ENCODE peak calls at places on chromosomes 13 and 19, in eight cellular contexts. One of them, this sample, is unnamed.

GRCh38 chr19:12065100-12065538 is 588 bp downstream of the ZNF844 start:
- DNase-seq in IMR-90: peak; percentile 38
- DNase-seq in transverse colon: peak; percentile 16
- DNase-seq in breast epithelium: peak; percentile 29
- DNase-seq in stomach: no peak
- DNase-seq in body of pancreas: no peak
- DNase-seq in adrenal gland: no peak
- DNase-seq in tibial nerve: peak; percentile 21
- DNase-seq in this sample: no peak

GRCh38 chr19:5292843-5293606 is 47.6 kb downstream of the PTPRS start:
- DNase-seq in body of pancreas: peak; percentile 66
- DNase-seq in stomach: peak; percentile 70
- DNase-seq in IMR-90: peak; percentile 65
- DNase-seq in tibial nerve: peak; percentile 55
- DNase-seq in breast epithelium: peak; percentile 57
- DNase-seq in adrenal gland: peak; percentile 65
- DNase-seq in transverse colon: peak; percentile 46
- DNase-seq in this sample: peak; percentile 76

GRCh38 chr19:48745208-48745995 is 1.3 kb downstream of the IZUMO1 start:
- DNase-seq in breast epithelium: no peak
- DNase-seq in adrenal gland: peak; percentile 70
- DNase-seq in IMR-90: peak; percentile 57
- DNase-seq in tibial nerve: peak; percentile 66
- DNase-seq in body of pancreas: peak; percentile 69
- DNase-seq in transverse colon: peak; percentile 47
- DNase-seq in stomach: peak; percentile 63
- DNase-seq in this sample: peak; percentile 65

GRCh38 chr19:53881482-53882390 is at the start of gene PRKCG:
- DNase-seq in transverse colon: peak; percentile 71
- DNase-seq in body of pancreas: peak; percentile 51
- DNase-seq in breast epithelium: no peak
- DNase-seq in adrenal gland: no peak
- DNase-seq in IMR-90: no peak
- DNase-seq in stomach: peak; percentile 60
- DNase-seq in tibial nerve: no peak
- DNase-seq in this sample: no peak

GRCh38 chr13:113759525-113760137 is 605 bp downstream of the TMEM255B start:
- DNase-seq in tibial nerve: peak; percentile 29
- DNase-seq in breast epithelium: no peak
- DNase-seq in adrenal gland: no peak
- DNase-seq in body of pancreas: no peak
- DNase-seq in transverse colon: no peak
- DNase-seq in IMR-90: peak; percentile 9
- DNase-seq in stomach: peak; percentile 25
- DNase-seq in this sample: peak; percentile 38

GRCh38 chr13:112738606-112739005 is 48.8 kb downstream of the ATP11A start:
- DNase-seq in breast epithelium: no peak
- DNase-seq in tibial nerve: no peak
- DNase-seq in transverse colon: no peak
- DNase-seq in adrenal gland: no peak
- DNase-seq in IMR-90: no peak
- DNase-seq in body of pancreas: no peak
- DNase-seq in stomach: no peak
- DNase-seq in this sample: no peak

GRCh38 chr13:30738526-30738925 is 3.2 kb downstream of the ALOX5AP start:
- DNase-seq in tibial nerve: no peak
- DNase-seq in transverse colon: no peak
- DNase-seq in body of pancreas: no peak
- DNase-seq in stomach: no peak
- DNase-seq in adrenal gland: no peak
- DNase-seq in breast epithelium: no peak
- DNase-seq in IMR-90: no peak
- DNase-seq in this sample: no peak

GRCh38 chr19:35055715-35056179 is 14.2 kb downstream of the HPN start:
- DNase-seq in tibial nerve: no peak
- DNase-seq in stomach: no peak
- DNase-seq in adrenal gland: no peak
- DNase-seq in body of pancreas: no peak
- DNase-seq in IMR-90: no peak
- DNase-seq in breast epithelium: no peak
- DNase-seq in transverse colon: no peak
- DNase-seq in this sample: no peak

GRCh38 chr13:24271611-24272451 is 37.5 kb upstream of the C1QTNF9 start:
- DNase-seq in tibial nerve: peak; percentile 48
- DNase-seq in adrenal gland: peak; percentile 92
- DNase-seq in body of pancreas: peak; percentile 86
- DNase-seq in transverse colon: peak; percentile 72
- DNase-seq in IMR-90: peak; percentile 76
- DNase-seq in stomach: peak; percentile 70
- DNase-seq in breast epithelium: peak; percentile 24
- DNase-seq in this sample: peak; percentile 51

GRCh38 chr19:27901078-27901477 is 1311.9 kb downstream of the UQCRFS1 start:
- DNase-seq in IMR-90: no peak
- DNase-seq in body of pancreas: no peak
- DNase-seq in breast epithelium: no peak
- DNase-seq in tibial nerve: no peak
- DNase-seq in adrenal gland: no peak
- DNase-seq in transverse colon: no peak
- DNase-seq in stomach: no peak
- DNase-seq in this sample: no peak

GRCh38 chr19:10417598-10418280 is 2.6 kb upstream of the PDE4A start:
- DNase-seq in breast epithelium: no peak
- DNase-seq in stomach: no peak
- DNase-seq in adrenal gland: no peak
- DNase-seq in IMR-90: no peak
- DNase-seq in transverse colon: no peak
- DNase-seq in body of pancreas: no peak
- DNase-seq in tibial nerve: no peak
- DNase-seq in this sample: no peak

GRCh38 chr19:6181119-6181518 is 45.7 kb downstream of the ACSBG2 start:
- DNase-seq in tibial nerve: no peak
- DNase-seq in adrenal gland: no peak
- DNase-seq in stomach: no peak
- DNase-seq in breast epithelium: no peak
- DNase-seq in IMR-90: no peak
- DNase-seq in transverse colon: no peak
- DNase-seq in body of pancreas: no peak
- DNase-seq in this sample: no peak

GRCh38 chr13:44174769-44175425 is 198.7 kb upstream of the SERP2 start:
- DNase-seq in body of pancreas: no peak
- DNase-seq in breast epithelium: no peak
- DNase-seq in transverse colon: no peak
- DNase-seq in adrenal gland: no peak
- DNase-seq in stomach: peak; percentile 34
- DNase-seq in IMR-90: peak; percentile 76
- DNase-seq in tibial nerve: peak; percentile 3
- DNase-seq in this sample: no peak

GRCh38 chr13:40408602-40409001 is 257.8 kb downstream of the FOXO1 start:
- DNase-seq in body of pancreas: no peak
- DNase-seq in adrenal gland: no peak
- DNase-seq in transverse colon: no peak
- DNase-seq in breast epithelium: no peak
- DNase-seq in stomach: no peak
- DNase-seq in tibial nerve: no peak
- DNase-seq in IMR-90: peak; percentile 44
- DNase-seq in this sample: no peak

GRCh38 chr19:48466571-48467325 is 2.4 kb upstream of the CYTH2 start:
- DNase-seq in adrenal gland: peak; percentile 79
- DNase-seq in body of pancreas: no peak
- DNase-seq in IMR-90: peak; percentile 84
- DNase-seq in breast epithelium: no peak
- DNase-seq in tibial nerve: no peak
- DNase-seq in transverse colon: no peak
- DNase-seq in stomach: no peak
- DNase-seq in this sample: no peak

GRCh38 chr19:55369651-55370304 is 485 bp downstream of the IL11 start:
- DNase-seq in stomach: no peak
- DNase-seq in body of pancreas: no peak
- DNase-seq in IMR-90: peak; percentile 76
- DNase-seq in breast epithelium: no peak
- DNase-seq in tibial nerve: no peak
- DNase-seq in transverse colon: no peak
- DNase-seq in adrenal gland: no peak
- DNase-seq in this sample: no peak

GRCh38 chr19:49891393-49891792 is 5.3 kb downstream of the IL4I1 start:
- DNase-seq in breast epithelium: no peak
- DNase-seq in tibial nerve: no peak
- DNase-seq in IMR-90: no peak
- DNase-seq in adrenal gland: no peak
- DNase-seq in transverse colon: no peak
- DNase-seq in body of pancreas: no peak
- DNase-seq in stomach: no peak
- DNase-seq in this sample: no peak

GRCh38 chr19:49892716-49893115 is 4.0 kb downstream of the IL4I1 start:
- DNase-seq in body of pancreas: no peak
- DNase-seq in IMR-90: no peak
- DNase-seq in transverse colon: no peak
- DNase-seq in tibial nerve: no peak
- DNase-seq in breast epithelium: no peak
- DNase-seq in adrenal gland: no peak
- DNase-seq in stomach: no peak
- DNase-seq in this sample: no peak

GRCh38 chr19:49889687-49890348 is 6.9 kb downstream of the IL4I1 start:
- DNase-seq in adrenal gland: peak; percentile 83
- DNase-seq in transverse colon: peak; percentile 71
- DNase-seq in breast epithelium: peak; percentile 55
- DNase-seq in stomach: peak; percentile 77
- DNase-seq in body of pancreas: peak; percentile 66
- DNase-seq in IMR-90: peak; percentile 61
- DNase-seq in tibial nerve: peak; percentile 74
- DNase-seq in this sample: peak; percentile 73

GRCh38 chr19:49889038-49889686 is 7.5 kb downstream of the IL4I1 start:
- DNase-seq in breast epithelium: no peak
- DNase-seq in tibial nerve: no peak
- DNase-seq in transverse colon: no peak
- DNase-seq in body of pancreas: no peak
- DNase-seq in adrenal gland: no peak
- DNase-seq in IMR-90: no peak
- DNase-seq in stomach: no peak
- DNase-seq in this sample: no peak

GRCh38 chr19:49890349-49891311 is 6.1 kb downstream of the IL4I1 start:
- DNase-seq in body of pancreas: peak; percentile 45
- DNase-seq in IMR-90: no peak
- DNase-seq in transverse colon: peak; percentile 67
- DNase-seq in stomach: peak; percentile 57
- DNase-seq in breast epithelium: no peak
- DNase-seq in tibial nerve: no peak
- DNase-seq in adrenal gland: no peak
- DNase-seq in this sample: no peak
- TF ChIP-seq CTCF in body of pancreas: peak; percentile 15
- TF ChIP-seq CTCF in IMR-90: no peak
- TF ChIP-seq CTCF in transverse colon: no peak
- TF ChIP-seq CTCF in stomach: no peak
- TF ChIP-seq CTCF in breast epithelium: no peak
- TF ChIP-seq CTCF in tibial nerve: no peak
- TF ChIP-seq CTCF in adrenal gland: peak; percentile 24
- TF ChIP-seq CTCF in this sample: no peak

DNA sequence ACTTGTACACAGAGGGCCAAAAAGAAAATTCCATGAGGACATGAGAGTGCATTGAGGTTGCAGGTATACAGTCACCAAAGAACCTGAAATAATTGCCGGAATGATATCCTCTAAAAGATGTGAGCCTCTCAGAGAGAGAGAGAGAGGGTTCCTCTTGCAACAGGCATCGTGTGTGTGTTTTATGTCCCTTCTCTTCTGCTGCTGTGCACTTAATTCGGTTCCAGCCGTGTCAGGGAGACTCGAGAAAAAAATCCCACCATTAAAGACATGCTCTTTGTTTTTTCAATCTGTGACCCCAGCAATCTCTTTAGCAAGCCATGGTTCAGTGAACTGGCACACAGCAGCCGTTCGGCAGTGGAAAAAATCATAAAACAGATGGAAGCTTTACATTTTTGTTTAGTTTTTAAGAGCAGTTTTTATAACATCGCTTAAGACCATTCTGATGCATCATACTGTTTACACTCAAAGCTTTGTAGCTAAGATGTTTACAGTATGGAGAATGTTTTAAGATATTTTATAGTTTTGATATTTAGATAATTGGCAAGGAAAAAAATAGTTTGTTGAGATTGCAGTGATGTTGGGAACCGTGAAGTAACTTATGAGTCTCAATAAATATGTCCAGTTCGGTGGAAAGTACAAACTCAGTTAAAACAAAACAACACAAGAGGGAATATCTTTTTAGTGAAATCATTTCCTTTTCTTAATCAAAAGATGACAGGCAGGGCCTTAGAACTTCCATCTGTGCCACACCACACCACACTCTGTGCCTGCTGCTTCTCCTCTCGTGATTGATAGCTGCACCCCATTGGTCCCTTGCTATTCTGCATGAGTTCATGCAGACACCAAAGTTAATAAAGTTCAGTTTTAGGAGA is 31.2 kb upstream of the ZNF536 start:
- DNase-seq in body of pancreas: no peak
- DNase-seq in adrenal gland: no peak
- DNase-seq in IMR-90: no peak
- DNase-seq in stomach: peak; percentile 2
- DNase-seq in tibial nerve: no peak
- DNase-seq in transverse colon: no peak
- DNase-seq in breast epithelium: no peak
- DNase-seq in this sample: no peak
- H3K27ac ChIP-seq in body of pancreas: no peak overlapping the region
- H3K27ac ChIP-seq in adrenal gland: no peak overlapping the region
- H3K27ac ChIP-seq in IMR-90: no peak overlapping the region
- H3K27ac ChIP-seq in stomach: no peak overlapping the region
- H3K27ac ChIP-seq in tibial nerve: no peak overlapping the region
- H3K27ac ChIP-seq in transverse colon: no peak overlapping the region
- H3K27ac ChIP-seq in breast epithelium: no peak overlapping the region
- H3K27ac ChIP-seq in this sample: no peak overlapping the region

GRCh38 chr13:94595943-94596574 is at the start of gene TGDS:
- DNase-seq in tibial nerve: peak; percentile 77
- DNase-seq in stomach: peak; percentile 91
- DNase-seq in breast epithelium: peak; percentile 84
- DNase-seq in IMR-90: peak; percentile 91
- DNase-seq in body of pancreas: peak; percentile 91
- DNase-seq in adrenal gland: peak; percentile 91
- DNase-seq in transverse colon: peak; percentile 95
- DNase-seq in this sample: peak; percentile 88
- TF ChIP-seq POLR2A in tibial nerve: peak; percentile 72
- TF ChIP-seq POLR2A in stomach: no peak
- TF ChIP-seq POLR2A in breast epithelium: peak; percentile 49
- TF ChIP-seq POLR2A in IMR-90: peak; percentile 75
- TF ChIP-seq POLR2A in body of pancreas: peak; percentile 60
- TF ChIP-seq POLR2A in adrenal gland: peak; percentile 84
- TF ChIP-seq POLR2A in transverse colon: peak; percentile 71
- TF ChIP-seq POLR2A in this sample: peak; percentile 77

GRCh38 chr19:18940791-18941627 is at the start of gene HOMER3:
- DNase-seq in adrenal gland: peak; percentile 63
- DNase-seq in stomach: peak; percentile 86
- DNase-seq in IMR-90: peak; percentile 39
- DNase-seq in body of pancreas: peak; percentile 82
- DNase-seq in transverse colon: peak; percentile 85
- DNase-seq in breast epithelium: peak; percentile 55
- DNase-seq in tibial nerve: peak; percentile 81
- DNase-seq in this sample: peak; percentile 83
- TF ChIP-seq CTCF in adrenal gland: no peak
- TF ChIP-seq CTCF in stomach: no peak
- TF ChIP-seq CTCF in IMR-90: peak; percentile 48
- TF ChIP-seq CTCF in body of pancreas: peak; percentile 27
- TF ChIP-seq CTCF in transverse colon: no peak
- TF ChIP-seq CTCF in breast epithelium: peak; percentile 25
- TF ChIP-seq CTCF in tibial nerve: peak; percentile 61
- TF ChIP-seq CTCF in this sample: peak; percentile 65

GRCh38 chr19:47253467-47253881 is 2.9 kb upstream of the CCDC9 start:
- DNase-seq in IMR-90: peak; percentile 91
- DNase-seq in breast epithelium: no peak
- DNase-seq in tibial nerve: no peak
- DNase-seq in transverse colon: no peak
- DNase-seq in adrenal gland: no peak
- DNase-seq in body of pancreas: no peak
- DNase-seq in stomach: no peak
- DNase-seq in this sample: no peak
- H3K27ac ChIP-seq in IMR-90: peak overlapping the region; percentile 88
- H3K27ac ChIP-seq in breast epithelium: no peak overlapping the region
- H3K27ac ChIP-seq in tibial nerve: no peak overlapping the region
- H3K27ac ChIP-seq in transverse colon: no peak overlapping the region
- H3K27ac ChIP-seq in adrenal gland: no peak overlapping the region
- H3K27ac ChIP-seq in body of pancreas: no peak overlapping the region
- H3K27ac ChIP-seq in stomach: no peak overlapping the region
- H3K27ac ChIP-seq in this sample: no peak overlapping the region